ENCODE peak calls at places on chromosomes 3 and 15, in eight cellular contexts. H is GM13977, W is GM12878, N is progenitor cell of endocrine pancreas, G is AG09309, E is colonic mucosa, J is pancreas, I is heart left ventricle. V is an unnamed sample.

GRCh38 chr15:77722759-77723460 is 90.2 kb upstream of the LINGO1 start:
- DNase-seq in H (no peak), W (no peak), N (no peak), G (no peak), E (no peak), J (no peak), I (no peak), V (no peak)

GRCh38 chr3:87461036-87461435 is 184.7 kb upstream of the POU1F1 start:
- DNase-seq in H (no peak), W (no peak), N (no peak), G (no peak), E (no peak), J (no peak), I (no peak), V (no peak)

GRCh38 chr3:187773233-187773962 is 28.1 kb upstream of the BCL6 start:
- DNase-seq in H (peak), W (peak), N (no peak), G (no peak), E (no peak), J (no peak), I (no peak), V (no peak)

GRCh38 chr3:34056951-34057390 is 258.5 kb downstream of the PDCD6IP start:
- DNase-seq in H (no peak), W (peak), N (no peak), G (no peak), E (no peak), J (no peak), I (no peak), V (no peak)

GRCh38 chr3:99640214-99640851 is 1.9 kb downstream of the COL8A1 start:
- DNase-seq in H (no peak), W (no peak), N (no peak), G (no peak), E (no peak), J (no peak), I (no peak), V (no peak)

GRCh38 chr15:71940004-71940588 is 129.7 kb downstream of the NR2E3 start:
- DNase-seq in H (no peak), W (peak), N (no peak), G (no peak), E (no peak), J (no peak), I (no peak), V (peak)

GRCh38 chr3:128698211-128699011 is 27.6 kb upstream of the RAB7A start:
- DNase-seq in H (peak), W (no peak), N (peak), G (no peak), E (peak), J (peak), I (peak), V (peak)

GRCh38 chr3:157981819-157982218 is 124.4 kb downstream of the SHOX2 start:
- DNase-seq in H (no peak), W (no peak), N (no peak), G (no peak), E (no peak), J (no peak), I (no peak), V (no peak)

GRCh38 chr3:79367803-79368202 is 400.0 kb downstream of the ROBO1 start:
- DNase-seq in H (no peak), W (no peak), N (no peak), G (no peak), E (no peak), J (no peak), I (no peak), V (no peak)

GRCh38 chr15:55820043-55820442 is 77.1 kb upstream of the PRTG start:
- DNase-seq in H (no peak), W (no peak), N (no peak), G (no peak), E (no peak), J (no peak), I (no peak), V (peak)

GRCh38 chr3:172562881-172563835 is 39.9 kb upstream of the TNFSF10 start:
- DNase-seq in H (peak), W (no peak), N (no peak), G (peak), E (peak), J (no peak), I (no peak), V (no peak)

GRCh38 chr3:120568624-120569023 is 27.5 kb upstream of the NDUFB4 start:
- DNase-seq in H (no peak), W (no peak), N (no peak), G (no peak), E (no peak), J (no peak), I (no peak), V (no peak)

GRCh38 chr3:50913279-50913678 is 238.6 kb downstream of the DOCK3 start:
- DNase-seq in H (no peak), W (no peak), N (no peak), G (no peak), E (no peak), J (peak), I (peak), V (no peak)

GRCh38 chr15:79540551-79540950 is 108.4 kb downstream of the MINAR1 start:
- DNase-seq in H (no peak), W (no peak), N (no peak), G (no peak), E (no peak), J (no peak), I (no peak), V (no peak)

GRCh38 chr15:70424937-70425411 is 327.3 kb upstream of the TLE3 start:
- DNase-seq in H (no peak), W (no peak), N (no peak), G (no peak), E (no peak), J (no peak), I (no peak), V (no peak)

GRCh38 chr3:186967686-186968085 is 37.4 kb downstream of the ST6GAL1 start:
- DNase-seq in H (no peak), W (no peak), N (no peak), G (no peak), E (no peak), J (no peak), I (peak), V (no peak)

GRCh38 chr3:172125963-172126403 is 86.6 kb downstream of the FNDC3B start:
- DNase-seq in H (no peak), W (no peak), N (no peak), G (no peak), E (peak), J (peak), I (no peak), V (no peak)

GRCh38 chr15:69668963-69669362 is 216.3 kb downstream of the RPLP1 start:
- DNase-seq in H (peak), W (peak), N (no peak), G (no peak), E (no peak), J (no peak), I (no peak), V (no peak)

GRCh38 chr3:11651900-11652299 is 8.2 kb upstream of the VGLL4 start:
- DNase-seq in H (peak), W (no peak), N (no peak), G (no peak), E (no peak), J (no peak), I (no peak), V (no peak)

GRCh38 chr3:66583646-66584045 is 82.8 kb upstream of the LRIG1 start:
- DNase-seq in H (no peak), W (no peak), N (no peak), G (no peak), E (no peak), J (no peak), I (no peak), V (no peak)

GRCh38 chr3:71876706-71877105 is 91.8 kb upstream of the PROK2 start:
- DNase-seq in H (no peak), W (no peak), N (no peak), G (no peak), E (no peak), J (no peak), I (no peak), V (no peak)

GRCh38 chr15:92166029-92166428 is 227.7 kb upstream of the ST8SIA2 start:
- DNase-seq in H (no peak), W (no peak), N (no peak), G (no peak), E (no peak), J (no peak), I (no peak), V (peak)

GRCh38 chr3:72158639-72159005 is 373.7 kb upstream of the PROK2 start:
- DNase-seq in H (no peak), W (no peak), N (no peak), G (no peak), E (no peak), J (no peak), I (no peak), V (peak)

GRCh38 chr3:136989781-136990524 is 32.2 kb downstream of the IL20RB start:
- DNase-seq in H (no peak), W (no peak), N (no peak), G (no peak), E (no peak), J (no peak), I (no peak), V (no peak)

GRCh38 chr3:1883489-1883888 is 215.2 kb upstream of the CNTN4 start:
- DNase-seq in H (no peak), W (no peak), N (no peak), G (no peak), E (no peak), J (no peak), I (no peak), V (no peak)

GRCh38 chr3:197331131-197331530 is 32.7 kb upstream of the DLG1 start:
- DNase-seq in H (no peak), W (no peak), N (no peak), G (no peak), E (no peak), J (no peak), I (no peak), V (no peak)

GRCh38 chr3:59327324-59327939 is 277.6 kb upstream of the CFAP20DC start:
- DNase-seq in H (no peak), W (no peak), N (no peak), G (peak), E (no peak), J (no peak), I (no peak), V (no peak)

GRCh38 chr3:59321881-59322540 is 272.2 kb upstream of the CFAP20DC start:
- DNase-seq in H (no peak), W (no peak), N (no peak), G (no peak), E (no peak), J (no peak), I (no peak), V (no peak)

GRCh38 chr3:59326246-59327024 is 276.6 kb upstream of the CFAP20DC start:
- DNase-seq in H (no peak), W (no peak), N (no peak), G (no peak), E (no peak), J (no peak), I (no peak), V (no peak)
- TF ChIP-seq CTCF in H (no peak), W (peak), N (peak), G (no peak), E (no peak), J (no peak), I (no peak), V (peak)

GRCh38 chr3:62672270-62672987 is 202.8 kb downstream of the CADPS start:
- DNase-seq in H (no peak), W (no peak), N (no peak), G (no peak), E (no peak), J (no peak), I (no peak), V (no peak)

GRCh38 chr3:62669161-62669560 is 206.1 kb downstream of the CADPS start:
- DNase-seq in H (no peak), W (no peak), N (no peak), G (no peak), E (no peak), J (no peak), I (no peak), V (no peak)

GRCh38 chr3:62665627-62666433 is 209.4 kb downstream of the CADPS start:
- DNase-seq in H (peak), W (peak), N (peak), G (peak), E (peak), J (peak), I (peak), V (peak)

GRCh38 chr3:62670351-62670750 is 204.9 kb downstream of the CADPS start:
- DNase-seq in H (no peak), W (no peak), N (no peak), G (peak), E (no peak), J (no peak), I (no peak), V (no peak)

GRCh38 chr3:62667714-62668113 is 207.5 kb downstream of the CADPS start:
- DNase-seq in H (no peak), W (no peak), N (no peak), G (no peak), E (no peak), J (no peak), I (no peak), V (peak)
- TF ChIP-seq CTCF in H (no peak), W (peak), N (peak), G (no peak), E (no peak), J (no peak), I (no peak), V (peak)

DNA sequence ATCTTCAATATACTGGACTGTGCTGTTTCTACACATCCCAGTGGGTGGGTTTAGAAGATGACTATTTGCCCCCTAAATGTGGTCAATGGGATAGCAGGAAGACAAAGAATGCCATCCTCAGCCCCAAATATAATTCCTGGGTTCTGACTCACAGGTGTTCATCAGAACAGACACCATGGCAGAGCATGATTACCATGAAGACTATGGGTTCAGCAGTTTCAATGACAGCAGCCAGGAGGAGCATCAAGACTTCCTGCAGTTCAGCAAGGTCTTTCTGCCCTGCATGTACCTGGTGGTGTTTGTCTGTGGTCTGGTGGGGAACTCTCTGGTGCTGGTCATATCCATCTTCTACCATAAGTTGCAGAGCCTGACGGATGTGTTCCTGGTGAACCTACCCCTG is 3.0 kb downstream of the CXCR6 start:
- DNase-seq in H (no peak), W (no peak), N (no peak), G (no peak), E (no peak), J (no peak), I (no peak), V (no peak)
- TF ChIP-seq CTCF in H (no peak), W (no peak), N (no peak), G (peak), E (no peak), J (no peak), I (no peak), V (no peak)

GRCh38 chr15:58049520-58050227 is 15.8 kb downstream of the ALDH1A2 start:
- DNase-seq in H (no peak), W (no peak), N (no peak), G (no peak), E (no peak), J (no peak), I (no peak), V (no peak)

GRCh38 chr15:58047149-58047548 is 18.4 kb downstream of the ALDH1A2 start:
- DNase-seq in H (no peak), W (no peak), N (no peak), G (no peak), E (no peak), J (no peak), I (no peak), V (no peak)

GRCh38 chr15:58046467-58046866 is 19.0 kb downstream of the ALDH1A2 start:
- DNase-seq in H (no peak), W (no peak), N (no peak), G (no peak), E (no peak), J (no peak), I (no peak), V (no peak)

GRCh38 chr15:58052334-58052733 is 13.2 kb downstream of the ALDH1A2 start:
- DNase-seq in H (no peak), W (no peak), N (no peak), G (no peak), E (no peak), J (no peak), I (no peak), V (no peak)

GRCh38 chr15:58048261-58048660 is 17.2 kb downstream of the ALDH1A2 start:
- DNase-seq in H (no peak), W (no peak), N (no peak), G (no peak), E (no peak), J (no peak), I (no peak), V (no peak)
- TF ChIP-seq CTCF in H (no peak), W (no peak), N (no peak), G (no peak), E (no peak), J (no peak), I (no peak), V (no peak)

DNA sequence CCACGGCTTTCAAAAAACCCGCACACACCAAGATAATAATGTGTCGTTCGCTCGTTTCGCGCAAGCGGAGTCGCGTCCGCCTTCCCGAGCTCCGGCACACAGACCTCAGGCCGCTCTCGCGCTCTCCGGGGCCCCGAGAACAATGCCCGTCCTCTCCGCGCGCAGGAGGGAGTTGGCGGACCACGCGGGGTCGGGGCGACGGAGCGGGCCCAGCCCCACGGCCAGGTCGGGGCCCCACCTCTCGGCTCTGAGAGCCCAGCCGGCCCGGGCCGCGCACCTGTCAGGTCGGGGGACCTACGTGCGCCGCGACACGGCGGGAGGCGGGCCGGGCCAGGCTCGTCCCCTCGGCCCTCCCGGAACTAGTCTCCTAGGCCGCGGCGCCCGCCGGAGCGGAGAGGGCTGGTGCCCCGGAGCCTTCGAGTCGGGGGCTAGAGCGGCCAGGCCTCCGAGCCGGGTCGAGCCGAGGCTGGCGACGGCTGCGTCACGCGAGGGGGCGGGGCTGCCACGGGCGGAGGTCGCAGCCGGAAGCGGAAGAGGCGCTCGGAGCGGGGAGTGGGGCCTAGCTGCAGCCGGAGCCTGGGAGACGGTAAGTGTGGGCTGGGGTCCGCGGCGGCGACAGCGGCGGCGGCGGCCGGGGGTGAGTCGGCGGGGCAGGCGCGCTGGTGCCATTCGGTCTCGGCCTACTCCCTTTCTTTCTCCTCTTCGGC is at the start of gene CLK3:
- DNase-seq in H (peak), W (peak), N (peak), G (peak), E (peak), J (peak), I (peak), V (peak)
- TF ChIP-seq CTCF in H (no peak), W (no peak), N (no peak), G (no peak), E (no peak), J (no peak), I (no peak), V (no peak)

GRCh38 chr3:126351771-126352475 is 5.3 kb downstream of the KLF15 start:
- DNase-seq in H (no peak), W (no peak), N (no peak), G (no peak), E (no peak), J (peak), I (peak), V (no peak)
- TF ChIP-seq CTCF in H (no peak), W (no peak), N (no peak), G (peak), E (no peak), J (no peak), I (no peak), V (no peak)

GRCh38 chr15:39717134-39717533 is 65.5 kb downstream of the FSIP1 start:
- DNase-seq in H (no peak), W (no peak), N (no peak), G (no peak), E (no peak), J (no peak), I (no peak), V (no peak)
- TF ChIP-seq CTCF in H (no peak), W (no peak), N (no peak), G (no peak), E (no peak), J (no peak), I (no peak), V (no peak)